ENCODE peak calls at places on chromosomes 5 and 9, in five cellular contexts. C is LoVo; I is pons; K is stimulated activated CD8-positive, alpha-beta memory T cell treated with anti-CD3 and anti-CD28 coated beads, Interleukin-7, amount 100 ng/mL, for 24 hours; A is nephron progenitor cell. P is an unnamed sample.

GRCh38 chr5:78508231-78508765 is 140.3 kb downstream of the LHFPL2 start:
- DNase-seq in C (no peak), I (no peak), K (no peak), A (no peak), P (no peak)

GRCh38 chr5:81971086-81971693 is 633 bp upstream of the ATG10 start:
- DNase-seq in C (peak; percentile 10), I (peak; percentile 64), K (no peak), A (no peak), P (no peak)

GRCh38 chr9:133583586-133583985 is 25.6 kb downstream of the FAM163B start:
- DNase-seq in C (no peak), I (no peak), K (no peak), A (no peak), P (no peak)

GRCh38 chr5:168793844-168794837 is 215.0 kb upstream of the PANK3 start:
- DNase-seq in C (no peak), I (peak; percentile 49), K (no peak), A (no peak), P (no peak)

GRCh38 chr5:33834334-33834733 is 57.5 kb downstream of the ADAMTS12 start:
- DNase-seq in C (no peak), I (no peak), K (no peak), A (no peak), P (no peak)

GRCh38 chr5:122656107-122656506 is 118.8 kb upstream of the SNX2 start:
- DNase-seq in C (no peak), I (no peak), K (no peak), A (no peak), P (no peak)

GRCh38 chr5:89308606-89309040 is 425.6 kb upstream of the MEF2C start:
- DNase-seq in C (no peak), I (no peak), K (no peak), A (no peak), P (no peak)

GRCh38 chr9:37747271-37747753 is 6.3 kb upstream of the TRMT10B start:
- DNase-seq in C (peak; percentile 64), I (peak; percentile 66), K (peak; percentile 32), A (peak; percentile 65), P (peak; percentile 74)

GRCh38 chr9:69023650-69024049 is 9.7 kb upstream of the PRKACG start:
- DNase-seq in C (no peak), I (no peak), K (no peak), A (no peak), P (no peak)

GRCh38 chr5:113202904-113203716 is 226.5 kb downstream of the DCP2 start:
- DNase-seq in C (peak; percentile 53), I (no peak), K (no peak), A (peak; percentile 32), P (no peak)

GRCh38 chr5:102958481-102959011 is 161.4 kb downstream of the GIN1 start:
- DNase-seq in C (peak; percentile 36), I (no peak), K (no peak), A (no peak), P (no peak)

GRCh38 chr9:91898451-91899433 is 51.3 kb downstream of the ROR2 start:
- DNase-seq in C (no peak), I (no peak), K (no peak), A (peak; percentile 63), P (no peak)

GRCh38 chr5:138391859-138392386 is 39.4 kb downstream of the KDM3B start:
- DNase-seq in C (no peak), I (peak; percentile 95), K (no peak), A (no peak), P (no peak)

GRCh38 chr5:39580702-39581498 is 156.1 kb upstream of the DAB2 start:
- DNase-seq in C (no peak), I (no peak), K (no peak), A (no peak), P (no peak)

GRCh38 chr5:111066261-111066938 is 5.1 kb upstream of the TSLP start:
- DNase-seq in C (no peak), I (no peak), K (no peak), A (no peak), P (no peak)

GRCh38 chr5:156473271-156473935 is 146.4 kb downstream of the SGCD start:
- DNase-seq in C (no peak), I (peak; percentile 53), K (no peak), A (no peak), P (no peak)

GRCh38 chr9:33354651-33355211 is 47.6 kb downstream of the AQP7 start:
- DNase-seq in C (no peak), I (no peak), K (no peak), A (no peak), P (no peak)

GRCh38 chr9:130039504-130040147 is 3.4 kb downstream of the FNBP1 start:
- DNase-seq in C (no peak), I (peak; percentile 58), K (no peak), A (no peak), P (no peak)